ENCODE peak calls at places on chromosomes 2 and 18, in eight cellular contexts. M is tibial nerve, K is dorsolateral prefrontal cortex, Q is SK-N-SH, R is HL-60, C is brain microvascular endothelial cell, F is GM12878, U is colonic mucosa. J is an unnamed sample.

GRCh38 chr2:127581516-127582490 is 46.3 kb downstream of the MYO7B start:
- DNase-seq in F (no peak), M (no peak), R (no peak), Q (no peak), U (no peak), K (no peak), C (no peak), J (peak; percentile 70)

GRCh38 chr2:64599469-64599868 is 54.2 kb downstream of the SERTAD2 start:
- DNase-seq in Q (no peak), K (no peak), R (no peak), F (no peak), M (no peak), U (peak; percentile 77), C (no peak), J (no peak)

GRCh38 chr18:78979058-78979680 is 449 bp upstream of the SALL3 start:
- DNase-seq in U (no peak), M (no peak), F (no peak), K (no peak), Q (peak; percentile 54), C (no peak), R (no peak), J (peak; percentile 87)

GRCh38 chr2:171939058-171939753 is 16.9 kb downstream of the HAT1 start:
- DNase-seq in Q (no peak), K (no peak), M (no peak), R (no peak), F (no peak), U (no peak), C (no peak), J (no peak)

GRCh38 chr2:191038241-191038725 is 24.3 kb upstream of the STAT1 start:
- DNase-seq in U (no peak), F (no peak), K (no peak), M (no peak), C (peak; percentile 39), R (no peak), Q (no peak), J (no peak)

GRCh38 chr2:174788291-174788929 is 24.1 kb upstream of the CHRNA1 start:
- DNase-seq in R (no peak), F (no peak), M (no peak), K (no peak), U (no peak), C (no peak), Q (peak; percentile 47), J (no peak)

GRCh38 chr2:57376985-57377384 is 669.6 kb upstream of the VRK2 start:
- DNase-seq in U (no peak), Q (no peak), R (no peak), K (no peak), F (no peak), M (no peak), C (no peak), J (no peak)

GRCh38 chr2:57906152-57906732 is 140.4 kb upstream of the VRK2 start:
- DNase-seq in R (no peak), K (no peak), Q (peak; percentile 49), U (no peak), C (peak; percentile 18), M (no peak), F (no peak), J (no peak)

GRCh38 chr2:38438536-38439225 is 61.6 kb upstream of the ATL2 start:
- DNase-seq in C (no peak), U (no peak), M (no peak), R (no peak), F (peak; percentile 76), Q (no peak), K (no peak), J (no peak)

GRCh38 chr18:75137346-75137877 is 71.5 kb downstream of the PTGR3 start:
- DNase-seq in C (no peak), R (no peak), U (no peak), K (no peak), F (no peak), Q (no peak), M (no peak), J (peak; percentile 1)

GRCh38 chr2:57510704-57511103 is 535.9 kb upstream of the VRK2 start:
- DNase-seq in M (no peak), R (no peak), F (no peak), Q (no peak), K (no peak), U (no peak), C (no peak), J (no peak)

GRCh38 chr2:42602218-42602936 is 33.9 kb downstream of the MTA3 start:
- DNase-seq in F (peak; percentile 51), U (peak; percentile 35), K (no peak), M (no peak), Q (peak; percentile 36), R (no peak), C (no peak), J (no peak)

GRCh38 chr2:188338463-188338862 is 46.8 kb downstream of the GULP1 start:
- DNase-seq in R (no peak), M (no peak), U (no peak), F (no peak), C (no peak), Q (no peak), K (no peak), J (no peak)

GRCh38 chr2:188330316-188331053 is 38.8 kb downstream of the GULP1 start:
- DNase-seq in Q (no peak), C (no peak), M (no peak), F (no peak), R (no peak), K (no peak), U (no peak), J (no peak)

GRCh38 chr2:188328419-188328818 is 36.7 kb downstream of the GULP1 start:
- DNase-seq in F (no peak), K (no peak), R (no peak), C (no peak), Q (no peak), U (no peak), M (no peak), J (no peak)

GRCh38 chr2:188332619-188333018 is 40.9 kb downstream of the GULP1 start:
- DNase-seq in R (no peak), U (no peak), Q (no peak), K (no peak), C (no peak), F (no peak), M (no peak), J (no peak)

DNA sequence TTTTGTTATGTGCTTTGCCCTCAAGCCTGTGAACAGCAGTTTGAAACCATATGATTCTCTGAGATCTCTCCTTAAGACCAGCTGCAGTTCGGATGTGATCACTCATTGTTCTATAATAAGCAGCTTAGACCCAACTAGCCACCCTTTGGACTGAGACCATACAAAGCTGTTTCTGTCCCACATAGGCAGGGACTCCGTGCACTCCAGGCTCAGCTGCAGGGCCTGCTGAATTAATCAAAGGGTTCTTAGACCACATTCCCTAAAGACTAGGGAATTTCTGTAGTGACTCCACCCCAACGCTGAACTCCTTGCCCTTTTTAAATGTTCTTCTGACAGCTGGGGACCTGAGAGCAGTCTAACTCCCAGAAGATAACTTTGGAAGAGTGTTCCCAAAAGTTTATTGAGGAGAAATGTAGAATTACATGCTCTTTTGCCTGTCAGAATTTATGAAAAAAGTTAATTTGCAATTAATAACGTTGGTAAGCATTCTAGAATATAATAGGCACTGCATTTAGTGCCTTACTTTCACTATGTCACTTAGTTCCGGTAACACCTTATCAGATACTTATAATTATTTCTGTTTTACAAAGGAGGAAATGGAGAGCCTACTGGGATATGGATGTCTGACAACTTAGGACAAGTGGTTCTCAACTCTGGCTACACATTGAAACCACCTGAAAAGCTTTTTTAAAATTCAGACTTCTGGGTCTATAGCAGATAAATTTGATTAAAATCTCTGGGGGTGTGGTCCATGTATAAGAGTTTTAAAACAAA is 42.3 kb downstream of the GULP1 start:
- DNase-seq in F (no peak), C (no peak), Q (no peak), M (peak; percentile 16), R (no peak), K (no peak), U (no peak), J (peak; percentile 59)
- H3K4me3 ChIP-seq in F (no peak overlapping the region), C (no peak overlapping the region), Q (no peak overlapping the region), M (peak overlapping the region; percentile 1), R (no peak overlapping the region), K (no peak overlapping the region), U (no peak overlapping the region), J (no peak overlapping the region)

GRCh38 chr2:178800510-178800909 is 6.7 kb downstream of the TTN start:
- DNase-seq in M (no peak), C (no peak), F (no peak), K (no peak), R (no peak), Q (no peak), U (no peak), J (no peak)

GRCh38 chr2:178799305-178799704 is 7.9 kb downstream of the TTN start:
- DNase-seq in U (no peak), R (no peak), K (no peak), C (no peak), M (no peak), Q (no peak), F (no peak), J (no peak)

GRCh38 chr2:178796079-178796677 is 11.0 kb downstream of the TTN start:
- DNase-seq in F (no peak), M (no peak), U (no peak), R (no peak), Q (peak; percentile 32), C (no peak), K (no peak), J (no peak)
- TF ChIP-seq CTCF in F (peak; percentile 44), M (peak; percentile 42), U (peak; percentile 38), R (no peak), Q (peak; percentile 85), C (peak; percentile 34), K (peak; percentile 91), J (no peak)

DNA sequence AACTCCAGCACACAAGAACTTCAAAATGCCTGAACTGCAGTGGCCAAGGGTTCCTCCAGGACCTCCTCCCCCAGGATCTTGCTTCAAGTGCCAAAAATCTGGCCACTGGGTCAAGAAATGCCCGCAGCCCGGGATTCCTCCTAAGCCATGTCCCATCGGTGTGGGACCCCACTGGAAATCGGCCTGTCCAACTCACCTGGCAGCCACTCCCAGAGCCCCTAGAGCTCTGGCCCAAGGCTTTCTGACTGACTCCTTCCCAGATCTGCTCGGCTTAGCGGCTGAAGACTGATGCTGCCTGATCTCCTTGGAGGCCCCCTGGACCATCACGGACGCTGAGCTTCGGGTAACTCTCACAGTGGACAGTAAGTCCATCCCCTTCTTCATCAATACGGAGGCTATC is 306.4 kb downstream of the RBM43 start:
- DNase-seq in C (no peak), K (no peak), R (no peak), F (no peak), U (no peak), M (no peak), Q (no peak), J (no peak)
- H3K27ac ChIP-seq in C (no peak overlapping the region), K (no peak overlapping the region), R (no peak overlapping the region), F (no peak overlapping the region), U (no peak overlapping the region), M (no peak overlapping the region), Q (no peak overlapping the region), J (no peak overlapping the region)

GRCh38 chr18:32770181-32770650 is 2.6 kb downstream of the KLHL14 start:
- DNase-seq in U (no peak), F (no peak), M (no peak), Q (peak; percentile 59), R (no peak), C (no peak), K (no peak), J (peak; percentile 8)
- H3K4me3 ChIP-seq in U (peak overlapping the region; percentile 22), F (no peak overlapping the region), M (peak overlapping the region; percentile 39), Q (no peak overlapping the region), R (no peak overlapping the region), C (no peak overlapping the region), K (peak overlapping the region; percentile 18), J (peak overlapping the region; percentile 12)

GRCh38 chr2:75424936-75425619 is 135.7 kb downstream of the EVA1A start:
- DNase-seq in F (no peak), K (no peak), M (no peak), R (no peak), Q (no peak), C (no peak), U (no peak), J (peak; percentile 10)
- TF ChIP-seq CTCF in F (peak; percentile 11), K (no peak), M (no peak), R (no peak), Q (no peak), C (no peak), U (no peak), J (peak; percentile 23)